ENCODE peak calls at places on chromosome 18, in four cellular contexts. One of them, this sample, is unnamed.

GRCh38 chr18:34942276-34942675 is 98.9 kb upstream of the MAPRE2 start:
- DNase-seq in left ventricle myocardium inferior: no peak
- DNase-seq in lower lobe of right lung: no peak
- DNase-seq in pancreas: no peak
- DNase-seq in this sample: no peak

GRCh38 chr18:39681061-39681460 is 2115.5 kb upstream of the CELF4 start:
- DNase-seq in pancreas: no peak
- DNase-seq in lower lobe of right lung: no peak
- DNase-seq in left ventricle myocardium inferior: no peak
- DNase-seq in this sample: no peak

GRCh38 chr18:55100817-55101457 is 141.7 kb upstream of the CCDC68 start:
- DNase-seq in pancreas: no peak
- DNase-seq in lower lobe of right lung: no peak
- DNase-seq in left ventricle myocardium inferior: no peak
- DNase-seq in this sample: no peak

GRCh38 chr18:35289293-35290069 is 548 bp downstream of the ZSCAN30 start:
- DNase-seq in left ventricle myocardium inferior: no peak
- DNase-seq in lower lobe of right lung: no peak
- DNase-seq in pancreas: no peak
- DNase-seq in this sample: peak; percentile 5

GRCh38 chr18:39360072-39360471 is 1794.5 kb upstream of the CELF4 start:
- DNase-seq in left ventricle myocardium inferior: no peak
- DNase-seq in pancreas: no peak
- DNase-seq in lower lobe of right lung: no peak
- DNase-seq in this sample: no peak

GRCh38 chr18:80171190-80171872 is 62.3 kb downstream of the ADNP2 start:
- DNase-seq in pancreas: peak; percentile 49
- DNase-seq in left ventricle myocardium inferior: peak; percentile 39
- DNase-seq in lower lobe of right lung: peak; percentile 61
- DNase-seq in this sample: no peak

GRCh38 chr18:27223570-27224340 is 38.6 kb upstream of the CHST9 start:
- DNase-seq in left ventricle myocardium inferior: no peak
- DNase-seq in lower lobe of right lung: no peak
- DNase-seq in pancreas: no peak
- DNase-seq in this sample: no peak

GRCh38 chr18:79683626-79684282 is 4.2 kb downstream of the CTDP1 start:
- DNase-seq in lower lobe of right lung: no peak
- DNase-seq in left ventricle myocardium inferior: no peak
- DNase-seq in pancreas: no peak
- DNase-seq in this sample: no peak

GRCh38 chr18:79366177-79367094 is 29.3 kb upstream of the NFATC1 start:
- DNase-seq in left ventricle myocardium inferior: no peak
- DNase-seq in pancreas: no peak
- DNase-seq in lower lobe of right lung: no peak
- DNase-seq in this sample: no peak

DNA sequence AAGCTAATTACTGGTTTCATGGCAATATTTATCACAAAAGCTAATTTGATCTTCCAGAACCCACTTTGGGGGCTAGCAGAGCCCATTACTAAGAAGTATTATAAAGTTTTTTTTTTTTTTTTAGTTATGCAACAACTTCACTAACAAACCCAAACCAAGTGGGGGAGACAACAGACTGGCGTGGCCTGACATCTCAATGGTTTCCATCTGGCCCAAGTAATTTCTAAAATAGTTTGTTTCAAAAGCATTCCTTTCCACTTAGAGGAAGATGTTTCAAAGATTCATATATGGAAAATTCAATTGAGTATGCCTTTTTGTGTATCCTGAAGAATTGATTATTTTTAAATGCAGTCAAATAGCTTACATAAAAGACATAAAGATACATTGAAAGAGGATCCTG is 367.1 kb downstream of the HRH4 start:
- DNase-seq in lower lobe of right lung: no peak
- DNase-seq in left ventricle myocardium inferior: no peak
- DNase-seq in pancreas: no peak
- DNase-seq in this sample: no peak
- H3K4me1 ChIP-seq in lower lobe of right lung: no peaks in the 10 kb centered on the region
- H3K4me1 ChIP-seq in left ventricle myocardium inferior: no peaks in the 10 kb centered on the region
- H3K4me1 ChIP-seq in pancreas: no peaks in the 10 kb centered on the region
- H3K4me1 ChIP-seq in this sample: no peaks in the 10 kb centered on the region

GRCh38 chr18:48929212-48929612 is 21.6 kb downstream of the SMAD7 start:
- DNase-seq in left ventricle myocardium inferior: no peak
- DNase-seq in lower lobe of right lung: no peak
- DNase-seq in pancreas: no peak
- DNase-seq in this sample: no peak
- H3K4me1 ChIP-seq in left ventricle myocardium inferior: peaks cover 98% of the 10 kb centered on the region
- H3K4me1 ChIP-seq in lower lobe of right lung: peaks cover 100% of the 10 kb centered on the region
- H3K4me1 ChIP-seq in pancreas: peaks cover 84% of the 10 kb centered on the region
- H3K4me1 ChIP-seq in this sample: peaks cover 46% of the 10 kb centered on the region

GRCh38 chr18:6336239-6336638 is 78.5 kb downstream of the L3MBTL4 start:
- DNase-seq in left ventricle myocardium inferior: no peak
- DNase-seq in pancreas: no peak
- DNase-seq in lower lobe of right lung: no peak
- DNase-seq in this sample: no peak
- H3K4me1 ChIP-seq in left ventricle myocardium inferior: peaks cover 3% of the 10 kb centered on the region
- H3K4me1 ChIP-seq in pancreas: no peaks in the 10 kb centered on the region
- H3K4me1 ChIP-seq in lower lobe of right lung: no peaks in the 10 kb centered on the region
- H3K4me1 ChIP-seq in this sample: no peaks in the 10 kb centered on the region

DNA sequence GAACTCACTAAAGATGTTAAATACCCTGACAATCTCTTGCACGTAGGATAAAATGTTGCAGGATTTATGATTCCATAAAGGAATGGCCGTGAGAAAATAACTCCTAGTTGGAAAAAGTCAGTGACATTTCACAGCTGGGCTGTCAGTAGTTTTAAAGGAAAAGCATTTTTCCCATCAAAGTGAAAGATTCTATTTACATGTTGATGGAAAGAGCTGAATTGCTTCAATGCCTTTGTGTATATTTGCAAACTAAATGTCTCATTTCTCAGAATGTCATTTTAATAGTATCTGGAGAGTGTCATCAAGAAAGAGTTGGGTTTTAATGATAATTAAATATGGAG is 36.6 kb downstream of the MBP start:
- DNase-seq in lower lobe of right lung: no peak
- DNase-seq in pancreas: no peak
- DNase-seq in left ventricle myocardium inferior: no peak
- DNase-seq in this sample: no peak
- H3K4me1 ChIP-seq in lower lobe of right lung: peaks cover 47% of the 10 kb centered on the region
- H3K4me1 ChIP-seq in pancreas: peaks cover 7% of the 10 kb centered on the region
- H3K4me1 ChIP-seq in left ventricle myocardium inferior: peaks cover 64% of the 10 kb centered on the region
- H3K4me1 ChIP-seq in this sample: peaks cover 2% of the 10 kb centered on the region

GRCh38 chr18:45666520-45666919 is 51.2 kb downstream of the SLC14A2 start:
- DNase-seq in left ventricle myocardium inferior: no peak
- DNase-seq in lower lobe of right lung: no peak
- DNase-seq in pancreas: no peak
- DNase-seq in this sample: peak; percentile 63

GRCh38 chr18:45664824-45665763 is 49.8 kb downstream of the SLC14A2 start:
- DNase-seq in lower lobe of right lung: no peak
- DNase-seq in pancreas: peak; percentile 37
- DNase-seq in left ventricle myocardium inferior: no peak
- DNase-seq in this sample: peak; percentile 74

GRCh38 chr18:45667056-45667455 is 51.8 kb downstream of the SLC14A2 start:
- DNase-seq in left ventricle myocardium inferior: no peak
- DNase-seq in lower lobe of right lung: no peak
- DNase-seq in pancreas: no peak
- DNase-seq in this sample: no peak

GRCh38 chr18:45663646-45664045 is 48.4 kb downstream of the SLC14A2 start:
- DNase-seq in pancreas: no peak
- DNase-seq in left ventricle myocardium inferior: no peak
- DNase-seq in lower lobe of right lung: no peak
- DNase-seq in this sample: no peak

GRCh38 chr18:45666006-45666405 is 50.7 kb downstream of the SLC14A2 start:
- DNase-seq in pancreas: no peak
- DNase-seq in lower lobe of right lung: no peak
- DNase-seq in left ventricle myocardium inferior: no peak
- DNase-seq in this sample: peak; percentile 29
- H3K4me1 ChIP-seq in pancreas: peaks cover 3% of the 10 kb centered on the region
- H3K4me1 ChIP-seq in lower lobe of right lung: peaks cover 35% of the 10 kb centered on the region
- H3K4me1 ChIP-seq in left ventricle myocardium inferior: peaks cover 24% of the 10 kb centered on the region
- H3K4me1 ChIP-seq in this sample: no peaks in the 10 kb centered on the region

GRCh38 chr18:51122266-51123045 is 75.0 kb downstream of the MEX3C start:
- DNase-seq in lower lobe of right lung: no peak
- DNase-seq in left ventricle myocardium inferior: no peak
- DNase-seq in pancreas: no peak
- DNase-seq in this sample: no peak
- H3K4me1 ChIP-seq in lower lobe of right lung: no peaks in the 10 kb centered on the region
- H3K4me1 ChIP-seq in left ventricle myocardium inferior: no peaks in the 10 kb centered on the region
- H3K4me1 ChIP-seq in pancreas: no peaks in the 10 kb centered on the region
- H3K4me1 ChIP-seq in this sample: no peaks in the 10 kb centered on the region

GRCh38 chr18:3264362-3264761 is 2.4 kb downstream of the MYL12B start:
- DNase-seq in left ventricle myocardium inferior: no peak
- DNase-seq in pancreas: no peak
- DNase-seq in lower lobe of right lung: no peak
- DNase-seq in this sample: peak; percentile 87

GRCh38 chr18:3266062-3266608 is 4.2 kb downstream of the MYL12B start:
- DNase-seq in pancreas: peak; percentile 29
- DNase-seq in left ventricle myocardium inferior: no peak
- DNase-seq in lower lobe of right lung: no peak
- DNase-seq in this sample: no peak

GRCh38 chr18:3262234-3263171 is 570 bp downstream of the MYL12B start:
- DNase-seq in lower lobe of right lung: no peak
- DNase-seq in left ventricle myocardium inferior: no peak
- DNase-seq in pancreas: peak; percentile 77
- DNase-seq in this sample: no peak

GRCh38 chr18:3268306-3268705 is 6.4 kb downstream of the MYL12B start:
- DNase-seq in left ventricle myocardium inferior: no peak
- DNase-seq in pancreas: no peak
- DNase-seq in lower lobe of right lung: no peak
- DNase-seq in this sample: peak; percentile 59

GRCh38 chr18:3265564-3266033 is 3.7 kb downstream of the MYL12B start:
- DNase-seq in pancreas: no peak
- DNase-seq in left ventricle myocardium inferior: no peak
- DNase-seq in lower lobe of right lung: no peak
- DNase-seq in this sample: no peak
- H3K4me1 ChIP-seq in pancreas: peaks cover 68% of the 10 kb centered on the region
- H3K4me1 ChIP-seq in left ventricle myocardium inferior: peaks cover 99% of the 10 kb centered on the region
- H3K4me1 ChIP-seq in lower lobe of right lung: peaks cover 80% of the 10 kb centered on the region
- H3K4me1 ChIP-seq in this sample: peaks cover 15% of the 10 kb centered on the region

DNA sequence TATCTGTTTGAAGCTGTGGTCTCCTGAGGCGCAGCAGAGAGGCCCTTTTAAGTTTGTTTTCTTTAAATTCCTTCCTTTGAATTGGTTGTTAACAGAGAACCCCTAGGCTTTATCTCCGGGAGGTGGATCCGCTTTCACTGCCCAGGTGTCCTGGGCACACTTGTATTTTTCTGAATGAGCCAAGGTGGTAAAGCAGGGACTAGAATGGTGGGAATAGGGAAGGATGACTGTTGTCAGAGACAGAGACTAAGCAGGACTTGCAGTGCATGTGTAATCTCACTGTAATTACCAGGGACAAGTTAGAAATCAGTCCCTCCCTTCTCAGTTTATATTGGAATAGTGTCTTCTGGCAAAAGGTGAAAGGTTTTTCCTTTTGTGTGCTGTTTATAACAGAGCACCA is 72.8 kb downstream of the PHLPP1 start:
- DNase-seq in lower lobe of right lung: no peak
- DNase-seq in pancreas: no peak
- DNase-seq in left ventricle myocardium inferior: no peak
- DNase-seq in this sample: no peak
- H3K4me1 ChIP-seq in lower lobe of right lung: peaks cover 16% of the 10 kb centered on the region
- H3K4me1 ChIP-seq in pancreas: peaks cover 10% of the 10 kb centered on the region
- H3K4me1 ChIP-seq in left ventricle myocardium inferior: peaks cover 57% of the 10 kb centered on the region
- H3K4me1 ChIP-seq in this sample: no peaks in the 10 kb centered on the region

GRCh38 chr18:25061345-25061744 is 290.6 kb downstream of the ZNF521 start:
- DNase-seq in left ventricle myocardium inferior: no peak
- DNase-seq in pancreas: no peak
- DNase-seq in lower lobe of right lung: no peak
- DNase-seq in this sample: no peak
- H3K4me1 ChIP-seq in left ventricle myocardium inferior: no peaks in the 10 kb centered on the region
- H3K4me1 ChIP-seq in pancreas: no peaks in the 10 kb centered on the region
- H3K4me1 ChIP-seq in lower lobe of right lung: no peaks in the 10 kb centered on the region
- H3K4me1 ChIP-seq in this sample: no peaks in the 10 kb centered on the region

DNA sequence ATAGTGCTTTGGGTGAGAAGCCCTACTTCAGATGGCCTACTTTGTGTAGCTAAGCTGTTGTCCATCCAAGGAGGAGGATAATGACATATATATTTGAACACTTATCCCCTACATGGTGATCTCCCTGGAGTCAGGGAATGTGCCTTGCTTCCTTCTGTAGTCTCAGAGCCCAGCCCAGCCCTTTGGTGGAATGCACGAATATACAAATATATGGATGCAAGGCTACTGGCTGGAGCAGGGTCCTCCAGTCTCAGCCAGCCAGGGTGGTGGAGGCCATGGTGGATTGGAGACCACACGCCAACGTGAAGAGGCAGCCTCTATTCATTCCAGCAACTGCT is 150.6 kb upstream of the RIOK3 start:
- DNase-seq in left ventricle myocardium inferior: no peak
- DNase-seq in lower lobe of right lung: no peak
- DNase-seq in pancreas: no peak
- DNase-seq in this sample: no peak
- H3K4me1 ChIP-seq in left ventricle myocardium inferior: no peaks in the 10 kb centered on the region
- H3K4me1 ChIP-seq in lower lobe of right lung: peaks cover 11% of the 10 kb centered on the region
- H3K4me1 ChIP-seq in pancreas: no peaks in the 10 kb centered on the region
- H3K4me1 ChIP-seq in this sample: no peaks in the 10 kb centered on the region

This sample was measured in small intestine.